ENCODE peak calls at places on chromosomes 11 and 22, in nine cellular contexts. K is sigmoid colon, G is A549, M is transverse colon, U is upper lobe of left lung, T is H1, Q is SK-N-SH, L is stomach, F is ovary. V is an unnamed sample.
A peak's percentile ranks its signal among the peaks of the same experiment; 100 is the strongest.

GRCh38 chr22:48595511-48595905 is 1232.2 kb downstream of the BRD1 start:
- DNase-seq in K (no peak), G (no peak), M (no peak), U (no peak), T (no peak), Q (no peak), L (no peak), F (no peak), V (no peak)

GRCh38 chr22:42171946-42172345 is 41.3 kb upstream of the CYP2D6 start:
- DNase-seq in K (no peak), G (no peak), M (no peak), U (no peak), T (no peak), Q (no peak), L (no peak), F (no peak), V (no peak)

GRCh38 chr22:27986937-27987336 is 67.9 kb upstream of the PITPNB start:
- DNase-seq in K (peak; percentile 14), G (no peak), M (no peak), U (no peak), T (no peak), Q (no peak), L (peak; percentile 13), F (no peak), V (no peak)

GRCh38 chr11:130076774-130077481 is 7.2 kb downstream of the APLP2 start:
- DNase-seq in K (no peak), G (no peak), M (no peak), U (no peak), T (no peak), Q (peak; percentile 39), L (no peak), F (no peak), V (no peak)

GRCh38 chr11:131694526-131695424 is 324.4 kb downstream of the NTM start:
- DNase-seq in K (peak; percentile 90), G (peak; percentile 41), M (peak; percentile 78), U (peak; percentile 93), T (peak; percentile 63), Q (peak; percentile 86), L (peak; percentile 79), F (peak; percentile 61), V (peak; percentile 92)

GRCh38 chr22:23763579-23764331 is 965 bp downstream of the C22orf15 start:
- DNase-seq in K (no peak), G (no peak), M (no peak), U (peak; percentile 88), T (no peak), Q (peak; percentile 25), L (no peak), F (no peak), V (no peak)

GRCh38 chr11:74783241-74783871 is 34.7 kb downstream of the RNF169 start:
- DNase-seq in K (no peak), G (no peak), M (no peak), U (no peak), T (no peak), Q (no peak), L (no peak), F (no peak), V (no peak)

GRCh38 chr11:94786264-94787126 is 18.3 kb downstream of the AMOTL1 start:
- DNase-seq in K (no peak), G (no peak), M (no peak), U (peak; percentile 18), T (no peak), Q (peak; percentile 46), L (no peak), F (no peak), V (peak; percentile 24)

GRCh38 chr11:77851513-77851912 is 30.6 kb downstream of the AAMDC start:
- DNase-seq in K (no peak), G (no peak), M (no peak), U (no peak), T (no peak), Q (no peak), L (no peak), F (no peak), V (no peak)

GRCh38 chr11:67033661-67034166 is 10.8 kb downstream of the SYT12 start:
- DNase-seq in K (no peak), G (no peak), M (no peak), U (no peak), T (no peak), Q (no peak), L (no peak), F (no peak), V (no peak)

GRCh38 chr11:134273317-134273712 is 2.9 kb upstream of the GLB1L3 start:
- DNase-seq in K (no peak), G (no peak), M (no peak), U (no peak), T (no peak), Q (no peak), L (no peak), F (no peak), V (no peak)

GRCh38 chr22:26066534-26066933 is 102.7 kb upstream of the SEZ6L start:
- DNase-seq in K (no peak), G (no peak), M (no peak), U (no peak), T (peak; percentile 7), Q (no peak), L (no peak), F (no peak), V (no peak)

GRCh38 chr22:44968736-44969135 is 41.1 kb downstream of the PHF21B start:
- DNase-seq in K (no peak), G (no peak), M (no peak), U (no peak), T (no peak), Q (no peak), L (no peak), F (no peak), V (no peak)

GRCh38 chr11:112255075-112255739 is 5.5 kb downstream of the PLET1 start:
- DNase-seq in K (no peak), G (no peak), M (no peak), U (no peak), T (no peak), Q (no peak), L (no peak), F (no peak), V (no peak)
- TF ChIP-seq EP300 in K (no peak), G (no peak), M (no peak), U (no peak), T (no peak), Q (no peak), L (no peak), F (no peak), V (no peak)

GRCh38 chr11:126561327-126561893 is 205.9 kb downstream of the ST3GAL4 start:
- DNase-seq in K (no peak), G (no peak), M (no peak), U (no peak), T (peak; percentile 46), Q (no peak), L (no peak), F (peak; percentile 30), V (no peak)
- TF ChIP-seq EP300 in K (no peak), G (no peak), M (no peak), U (no peak), T (no peak), Q (no peak), L (no peak), F (no peak), V (no peak)

DNA sequence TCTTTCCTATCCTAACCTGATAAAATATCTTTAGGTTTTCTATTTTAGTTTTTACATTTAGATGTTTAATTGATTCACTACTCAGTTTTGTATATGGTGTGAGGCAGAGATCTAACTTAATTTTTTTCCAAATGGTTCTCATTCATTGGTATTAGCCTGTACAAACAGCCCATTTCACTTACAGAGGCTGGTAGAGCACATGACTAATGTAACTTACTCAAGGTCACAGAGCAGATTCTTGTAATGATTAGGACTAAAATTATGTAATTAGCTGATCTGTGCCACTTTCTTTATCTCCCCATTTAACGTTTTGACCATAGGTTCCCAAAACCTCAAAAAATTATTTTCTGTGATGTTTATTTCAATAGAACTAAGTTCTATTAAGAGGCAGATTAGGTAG is 16.5 kb upstream of the TNRC6B start:
- DNase-seq in K (no peak), G (no peak), M (no peak), U (no peak), T (no peak), Q (no peak), L (no peak), F (no peak), V (no peak)
- TF ChIP-seq EP300 in K (no peak), G (no peak), M (no peak), U (no peak), T (no peak), Q (no peak), L (no peak), F (no peak), V (no peak)

GRCh38 chr11:60209977-60210376 is 27.1 kb upstream of the MS4A6A start:
- DNase-seq in K (no peak), G (no peak), M (no peak), U (no peak), T (no peak), Q (no peak), L (no peak), F (no peak), V (no peak)

GRCh38 chr11:60208951-60209350 is 26.1 kb upstream of the MS4A6A start:
- DNase-seq in K (no peak), G (no peak), M (no peak), U (no peak), T (no peak), Q (no peak), L (no peak), F (no peak), V (no peak)

GRCh38 chr11:60208146-60208895 is 25.4 kb upstream of the MS4A6A start:
- DNase-seq in K (no peak), G (no peak), M (no peak), U (no peak), T (no peak), Q (no peak), L (no peak), F (no peak), V (no peak)

GRCh38 chr11:60204922-60205321 is 22.0 kb upstream of the MS4A6A start:
- DNase-seq in K (no peak), G (no peak), M (no peak), U (no peak), T (no peak), Q (no peak), L (no peak), F (no peak), V (no peak)

GRCh38 chr11:60206616-60207015 is 23.7 kb upstream of the MS4A6A start:
- DNase-seq in K (no peak), G (no peak), M (no peak), U (no peak), T (no peak), Q (no peak), L (no peak), F (no peak), V (no peak)
- TF ChIP-seq EP300 in K (no peak), G (no peak), M (no peak), U (no peak), T (no peak), Q (no peak), L (no peak), F (no peak), V (no peak)

GRCh38 chr11:120660024-120660565 is 148.5 kb downstream of the GRIK4 start:
- DNase-seq in K (no peak), G (peak; percentile 44), M (peak; percentile 41), U (peak; percentile 58), T (no peak), Q (peak; percentile 64), L (peak; percentile 29), F (no peak), V (no peak)
- TF ChIP-seq EP300 in K (no peak), G (no peak), M (no peak), U (no peak), T (no peak), Q (no peak), L (no peak), F (no peak), V (no peak)